ENCODE peak calls at places on chromosomes 4 and X, in seven cellular contexts. One of them, this sample, is unnamed.

GRCh38 chr4:33088713-33089112 is 2368.5 kb downstream of the PCDH7 start:
- DNase-seq in NB4: no peak
- DNase-seq in cardiac muscle cell: peak; percentile 84
- DNase-seq in NCI-H2081: no peak
- DNase-seq in foreskin keratinocyte: no peak
- DNase-seq in posterior cingulate gyrus: no peak
- DNase-seq in ELR: no peak
- DNase-seq in this sample: no peak

GRCh38 chr4:140116442-140117104 is 37.4 kb downstream of the MAML3 start:
- DNase-seq in NB4: peak; percentile 80
- DNase-seq in cardiac muscle cell: no peak
- DNase-seq in NCI-H2081: no peak
- DNase-seq in foreskin keratinocyte: peak; percentile 63
- DNase-seq in posterior cingulate gyrus: no peak
- DNase-seq in ELR: peak; percentile 75
- DNase-seq in this sample: no peak

GRCh38 chrX:150365953-150366911 is 3.1 kb downstream of the MAMLD1 start:
- DNase-seq in NB4: no peak
- DNase-seq in cardiac muscle cell: peak; percentile 54
- DNase-seq in NCI-H2081: no peak
- DNase-seq in foreskin keratinocyte: no peak
- DNase-seq in posterior cingulate gyrus: no peak
- DNase-seq in ELR: peak; percentile 72
- DNase-seq in this sample: no peak

GRCh38 chr4:4762909-4763814 is 96.3 kb upstream of the MSX1 start:
- DNase-seq in NB4: peak; percentile 87
- DNase-seq in cardiac muscle cell: peak; percentile 83
- DNase-seq in NCI-H2081: no peak
- DNase-seq in foreskin keratinocyte: peak; percentile 33
- DNase-seq in posterior cingulate gyrus: no peak
- DNase-seq in ELR: peak; percentile 64
- DNase-seq in this sample: no peak

GRCh38 chrX:40108084-40108958 is 10.6 kb upstream of the BCOR start:
- DNase-seq in NB4: no peak
- DNase-seq in cardiac muscle cell: peak; percentile 52
- DNase-seq in NCI-H2081: no peak
- DNase-seq in foreskin keratinocyte: no peak
- DNase-seq in posterior cingulate gyrus: no peak
- DNase-seq in ELR: no peak
- DNase-seq in this sample: no peak

GRCh38 chr4:100694467-100694866 is 176.6 kb upstream of the EMCN start:
- DNase-seq in NB4: no peak
- DNase-seq in cardiac muscle cell: no peak
- DNase-seq in NCI-H2081: no peak
- DNase-seq in foreskin keratinocyte: no peak
- DNase-seq in posterior cingulate gyrus: no peak
- DNase-seq in ELR: no peak
- DNase-seq in this sample: no peak

GRCh38 chrX:141724186-141724585 is 25.6 kb upstream of the SPANXD start:
- DNase-seq in NB4: no peak
- DNase-seq in cardiac muscle cell: no peak
- DNase-seq in NCI-H2081: no peak
- DNase-seq in foreskin keratinocyte: no peak
- DNase-seq in posterior cingulate gyrus: no peak
- DNase-seq in ELR: no peak
- DNase-seq in this sample: no peak

GRCh38 chr4:40603281-40603680 is 26.4 kb downstream of the RBM47 start:
- DNase-seq in NB4: no peak
- DNase-seq in cardiac muscle cell: no peak
- DNase-seq in NCI-H2081: no peak
- DNase-seq in foreskin keratinocyte: no peak
- DNase-seq in posterior cingulate gyrus: no peak
- DNase-seq in ELR: no peak
- DNase-seq in this sample: no peak

GRCh38 chr4:718460-718859 is 12.8 kb downstream of the PCGF3 start:
- DNase-seq in NB4: no peak
- DNase-seq in cardiac muscle cell: no peak
- DNase-seq in NCI-H2081: no peak
- DNase-seq in foreskin keratinocyte: no peak
- DNase-seq in posterior cingulate gyrus: no peak
- DNase-seq in ELR: no peak
- DNase-seq in this sample: no peak

GRCh38 chr4:82201805-82202636 is 171.8 kb downstream of the HNRNPD start:
- DNase-seq in NB4: peak; percentile 72
- DNase-seq in cardiac muscle cell: peak; percentile 78
- DNase-seq in NCI-H2081: peak; percentile 52
- DNase-seq in foreskin keratinocyte: peak; percentile 22
- DNase-seq in posterior cingulate gyrus: no peak
- DNase-seq in ELR: peak; percentile 59
- DNase-seq in this sample: peak; percentile 9

GRCh38 chrX:77668391-77669237 is 117.4 kb downstream of the ATRX start:
- DNase-seq in NB4: peak; percentile 70
- DNase-seq in cardiac muscle cell: peak; percentile 49
- DNase-seq in NCI-H2081: no peak
- DNase-seq in foreskin keratinocyte: peak; percentile 47
- DNase-seq in posterior cingulate gyrus: no peak
- DNase-seq in ELR: peak; percentile 65
- DNase-seq in this sample: no peak

GRCh38 chrX:15328821-15329220 is 6.5 kb downstream of the PIGA start:
- DNase-seq in NB4: no peak
- DNase-seq in cardiac muscle cell: no peak
- DNase-seq in NCI-H2081: no peak
- DNase-seq in foreskin keratinocyte: no peak
- DNase-seq in posterior cingulate gyrus: no peak
- DNase-seq in ELR: no peak
- DNase-seq in this sample: no peak

GRCh38 chrX:71492086-71493065 is 40.5 kb upstream of the OGT start:
- DNase-seq in NB4: peak; percentile 46
- DNase-seq in cardiac muscle cell: peak; percentile 52
- DNase-seq in NCI-H2081: no peak
- DNase-seq in foreskin keratinocyte: peak; percentile 10
- DNase-seq in posterior cingulate gyrus: no peak
- DNase-seq in ELR: peak; percentile 24
- DNase-seq in this sample: peak; percentile 28

GRCh38 chr4:5211274-5211852 is 160.1 kb downstream of the STK32B start:
- DNase-seq in NB4: no peak
- DNase-seq in cardiac muscle cell: no peak
- DNase-seq in NCI-H2081: no peak
- DNase-seq in foreskin keratinocyte: no peak
- DNase-seq in posterior cingulate gyrus: no peak
- DNase-seq in ELR: no peak
- DNase-seq in this sample: no peak

GRCh38 chrX:47498411-47498810 is 15.4 kb upstream of the ZNF41 start:
- DNase-seq in NB4: no peak
- DNase-seq in cardiac muscle cell: no peak
- DNase-seq in NCI-H2081: no peak
- DNase-seq in foreskin keratinocyte: no peak
- DNase-seq in posterior cingulate gyrus: no peak
- DNase-seq in ELR: no peak
- DNase-seq in this sample: no peak

GRCh38 chrX:152647978-152648377 is 10.3 kb downstream of the GABRQ start:
- DNase-seq in NB4: no peak
- DNase-seq in cardiac muscle cell: no peak
- DNase-seq in NCI-H2081: no peak
- DNase-seq in foreskin keratinocyte: no peak
- DNase-seq in posterior cingulate gyrus: no peak
- DNase-seq in ELR: no peak
- DNase-seq in this sample: no peak

GRCh38 chr4:124712417-124713212 is at the start of gene ANKRD50:
- DNase-seq in NB4: peak; percentile 88
- DNase-seq in cardiac muscle cell: peak; percentile 99
- DNase-seq in NCI-H2081: peak; percentile 91
- DNase-seq in foreskin keratinocyte: peak; percentile 86
- DNase-seq in posterior cingulate gyrus: peak; percentile 77
- DNase-seq in ELR: peak; percentile 94
- DNase-seq in this sample: peak; percentile 74

GRCh38 chr4:137768196-137768595 is 235.9 kb upstream of the PCDH18 start:
- DNase-seq in NB4: no peak
- DNase-seq in cardiac muscle cell: peak; percentile 21
- DNase-seq in NCI-H2081: no peak
- DNase-seq in foreskin keratinocyte: peak; percentile 4
- DNase-seq in posterior cingulate gyrus: no peak
- DNase-seq in ELR: peak; percentile 1
- DNase-seq in this sample: no peak

GRCh38 chr4:156609421-156609820 is 362.2 kb downstream of the PDGFC start:
- DNase-seq in NB4: no peak
- DNase-seq in cardiac muscle cell: no peak
- DNase-seq in NCI-H2081: no peak
- DNase-seq in foreskin keratinocyte: no peak
- DNase-seq in posterior cingulate gyrus: no peak
- DNase-seq in ELR: no peak
- DNase-seq in this sample: no peak